ENCODE peak calls at places on chromosomes 13 and 19, in six cellular contexts. G, U, H, M, J and E are unnamed samples.

GRCh38 chr19:47663911-47664771 is 49.1 kb upstream of the EHD2 start:
- DNase-seq in J (no peak), M (no peak), U (peak; percentile 73), H (no peak), G (no peak), E (peak; percentile 74)

GRCh38 chr13:35994131-35994966 is 136.8 kb downstream of the DCLK1 start:
- DNase-seq in H (no peak), G (no peak), J (no peak), U (peak; percentile 57), M (no peak), E (no peak)

GRCh38 chr13:99051768-99052455 is 74.0 kb upstream of the DOCK9 start:
- DNase-seq in J (no peak), M (no peak), H (no peak), G (no peak), U (no peak), E (no peak)

GRCh38 chr13:88303605-88304004 is 632.4 kb downstream of the SLITRK5 start:
- DNase-seq in M (no peak), U (no peak), G (no peak), H (no peak), J (no peak), E (no peak)

GRCh38 chr19:50475736-50476223 is 527 bp upstream of the EMC10 start:
- DNase-seq in H (no peak), M (no peak), U (no peak), G (no peak), J (no peak), E (no peak)

GRCh38 chr19:940591-941291 is 14.9 kb downstream of the ARID3A start:
- DNase-seq in U (peak; percentile 57), G (peak; percentile 42), H (no peak), M (peak; percentile 61), J (peak; percentile 63), E (peak; percentile 92)

GRCh38 chr19:16141043-16141442 is 2.4 kb upstream of the HSH2D start:
- DNase-seq in U (no peak), G (no peak), M (no peak), J (peak; percentile 40), H (no peak), E (no peak)

GRCh38 chr19:38213911-38214625 is 10.0 kb downstream of the DPF1 start:
- DNase-seq in J (peak; percentile 82), H (no peak), U (no peak), G (peak; percentile 11), M (no peak), E (no peak)

GRCh38 chr19:13428352-13428751 is 77.9 kb downstream of the CACNA1A start:
- DNase-seq in H (peak; percentile 30), M (no peak), J (peak; percentile 23), U (no peak), G (no peak), E (no peak)

GRCh38 chr19:23071087-23071511 is 45.7 kb upstream of the ZNF730 start:
- DNase-seq in U (peak; percentile 36), G (no peak), H (no peak), J (no peak), M (no peak), E (no peak)

GRCh38 chr13:79349011-79349410 is 57.0 kb downstream of the RBM26 start:
- DNase-seq in M (no peak), H (no peak), G (no peak), U (no peak), J (no peak), E (no peak)

GRCh38 chr19:13092608-13093260 is 9.9 kb downstream of the LYL1 start:
- DNase-seq in J (no peak), U (peak; percentile 64), H (no peak), M (no peak), G (no peak), E (no peak)

GRCh38 chr19:55484571-55485438 is at the start of gene NAT14:
- DNase-seq in M (peak; percentile 29), G (peak; percentile 35), U (peak; percentile 85), H (peak; percentile 91), J (peak; percentile 71), E (peak; percentile 45)

GRCh38 chr13:108346376-108346775 is 76.9 kb downstream of the TNFSF13B start:
- DNase-seq in U (no peak), J (no peak), H (no peak), M (no peak), G (no peak), E (no peak)

GRCh38 chr19:48835734-48836088 is 580 bp downstream of the HSD17B14 start:
- DNase-seq in J (peak; percentile 97), M (peak; percentile 73), U (peak; percentile 96), H (peak; percentile 76), G (peak; percentile 79), E (peak; percentile 98)

GRCh38 chr13:44573790-44574465 is 2.2 kb downstream of the TSC22D1 start:
- DNase-seq in G (no peak), M (no peak), H (peak; percentile 48), U (no peak), J (peak; percentile 24), E (peak; percentile 67)

GRCh38 chr13:26558912-26559485 is 1.5 kb downstream of the WASF3 start:
- DNase-seq in J (no peak), G (no peak), U (no peak), H (no peak), M (no peak), E (no peak)

GRCh38 chr13:81133066-81133465 is 792.1 kb upstream of the SPRY2 start:
- DNase-seq in G (no peak), J (no peak), U (no peak), H (no peak), M (no peak), E (no peak)

GRCh38 chr19:15170345-15170744 is 30.4 kb downstream of the NOTCH3 start:
- DNase-seq in J (no peak), U (no peak), G (no peak), M (no peak), H (no peak), E (no peak)

GRCh38 chr19:18776288-18776594 is 14.9 kb downstream of the COMP start:
- DNase-seq in H (no peak), J (no peak), G (no peak), U (no peak), M (no peak), E (no peak)

GRCh38 chr13:109402976-109403375 is 383.4 kb downstream of the IRS2 start:
- DNase-seq in G (no peak), J (no peak), U (no peak), H (no peak), M (no peak), E (no peak)

GRCh38 chr19:1837625-1838105 is 10.6 kb downstream of the REXO1 start:
- DNase-seq in M (peak; percentile 49), U (no peak), J (peak; percentile 69), H (peak; percentile 81), G (peak; percentile 26), E (peak; percentile 48)

GRCh38 chr19:4980838-4981680 is 12.1 kb downstream of the KDM4B start:
- DNase-seq in G (no peak), J (no peak), H (no peak), U (no peak), M (no peak), E (no peak)

GRCh38 chr19:944171-944567 is 18.3 kb downstream of the ARID3A start:
- DNase-seq in M (no peak), G (no peak), J (no peak), U (peak; percentile 96), H (no peak), E (peak; percentile 74)

GRCh38 chr19:8305798-8306197 is 2.4 kb downstream of the CD320 start:
- DNase-seq in M (no peak), J (peak; percentile 18), U (peak; percentile 13), G (no peak), H (no peak), E (no peak)

GRCh38 chr19:13794752-13795589 is at the start of gene ZSWIM4:
- DNase-seq in U (peak; percentile 99), J (peak; percentile 99), M (peak; percentile 70), H (peak; percentile 97), G (peak; percentile 85), E (peak; percentile 99)

GRCh38 chr13:58823701-58824100 is 1192.2 kb downstream of the PCDH17 start:
- DNase-seq in U (no peak), H (no peak), G (no peak), M (no peak), J (no peak), E (no peak)